ENCODE peak calls at places on chromosome 2, in seven cellular contexts. Q, K, U, V, X, R and J are unnamed samples.

GRCh38 chr2:238238766-238239551 is 879 bp downstream of the HES6 start:
- DNase-seq in K (no peak), Q (no peak), R (no peak), U (peak; percentile 72), V (peak; percentile 72), X (no peak), J (peak; percentile 43)

GRCh38 chr2:228522276-228522675 is 340.8 kb upstream of the SPHKAP start:
- DNase-seq in K (no peak), X (no peak), Q (no peak), V (no peak), U (no peak), R (no peak), J (no peak)

GRCh38 chr2:42961385-42961800 is 169.0 kb upstream of the HAAO start:
- DNase-seq in R (peak; percentile 95), U (no peak), X (peak; percentile 69), K (peak; percentile 85), V (peak; percentile 94), Q (peak; percentile 86), J (no peak)

GRCh38 chr2:204172074-204172600 is 235.6 kb downstream of the ICOS start:
- DNase-seq in U (no peak), K (no peak), V (no peak), X (no peak), R (no peak), Q (no peak), J (no peak)

GRCh38 chr2:227643990-227644551 is 22.5 kb upstream of the SCYGR5 start:
- DNase-seq in Q (no peak), R (no peak), K (no peak), V (no peak), U (no peak), X (no peak), J (no peak)

GRCh38 chr2:67067656-67068055 is 329.5 kb upstream of the ETAA1 start:
- DNase-seq in Q (no peak), X (no peak), V (no peak), K (no peak), U (no peak), R (no peak), J (no peak)

GRCh38 chr2:31287681-31288080 is 53.7 kb downstream of the EHD3 start:
- DNase-seq in K (no peak), R (no peak), V (no peak), Q (no peak), U (no peak), X (no peak), J (no peak)

GRCh38 chr2:145875011-145875410 is 1355.1 kb upstream of the ZEB2 start:
- DNase-seq in V (no peak), R (no peak), Q (no peak), X (no peak), U (no peak), K (no peak), J (no peak)

GRCh38 chr2:26333286-26333685 is 12.7 kb upstream of the SELENOI start:
- DNase-seq in R (no peak), V (no peak), K (no peak), X (no peak), Q (no peak), U (no peak), J (no peak)

GRCh38 chr2:85353876-85354285 is 447 bp downstream of the RETSAT start:
- DNase-seq in K (peak; percentile 56), V (peak; percentile 79), X (peak; percentile 15), R (no peak), Q (no peak), U (peak; percentile 38), J (peak; percentile 84)

GRCh38 chr2:105820691-105821090 is 76.0 kb downstream of the NCK2 start:
- DNase-seq in V (no peak), R (peak; percentile 70), K (no peak), X (no peak), U (no peak), Q (no peak), J (no peak)

GRCh38 chr2:136008205-136008865 is 22.9 kb upstream of the DARS1 start:
- DNase-seq in X (peak; percentile 33), U (no peak), R (peak; percentile 93), K (no peak), Q (no peak), V (peak; percentile 72), J (peak; percentile 46)

GRCh38 chr2:20137131-20137571 is 85.7 kb upstream of the LAPTM4A start:
- DNase-seq in R (no peak), U (no peak), K (no peak), V (no peak), X (no peak), Q (no peak), J (no peak)

GRCh38 chr2:149743842-149744468 is 156.4 kb upstream of the MMADHC start:
- DNase-seq in Q (no peak), R (no peak), U (no peak), X (no peak), K (no peak), V (no peak), J (no peak)

GRCh38 chr2:172241219-172241618 is 138.5 kb upstream of the DLX2 start:
- DNase-seq in X (no peak), V (no peak), U (no peak), R (no peak), K (no peak), Q (no peak), J (no peak)

GRCh38 chr2:227822416-227823003 is 8.9 kb downstream of the CCL20 start:
- DNase-seq in U (no peak), K (no peak), X (no peak), R (no peak), V (no peak), Q (no peak), J (no peak)

GRCh38 chr2:27640722-27641245 is 11.9 kb downstream of the GPN1 start:
- DNase-seq in K (no peak), U (no peak), V (no peak), X (no peak), Q (no peak), R (no peak), J (no peak)

GRCh38 chr2:41879367-41879871 is 168.4 kb upstream of the PKDCC start:
- DNase-seq in X (no peak), V (no peak), Q (no peak), R (no peak), K (no peak), U (peak; percentile 50), J (no peak)

GRCh38 chr2:85702172-85702571 is 8.0 kb downstream of the GNLY start:
- DNase-seq in X (no peak), V (no peak), Q (no peak), K (no peak), R (no peak), U (no peak), J (no peak)

GRCh38 chr2:99507964-99508818 is 18.4 kb upstream of the REV1 start:
- DNase-seq in R (no peak), K (no peak), U (peak; percentile 30), V (no peak), X (no peak), Q (no peak), J (no peak)

GRCh38 chr2:234308814-234309195 is 188.1 kb downstream of the ARL4C start:
- DNase-seq in V (no peak), X (peak; percentile 40), K (no peak), U (no peak), Q (no peak), R (no peak), J (peak; percentile 44)

GRCh38 chr2:72004976-72005375 is 142.7 kb downstream of the CYP26B1 start:
- DNase-seq in U (no peak), X (no peak), R (peak; percentile 66), K (no peak), V (no peak), Q (no peak), J (no peak)
- H3K27me3 ChIP-seq in U (peaks cover 9% of the 10 kb centered on the region), X (no peaks in the 10 kb centered on the region), R (peaks cover 6% of the 10 kb centered on the region), K (no peaks in the 10 kb centered on the region), V (no peaks in the 10 kb centered on the region), Q (peaks cover 5% of the 10 kb centered on the region), J (no peaks in the 10 kb centered on the region)

DNA sequence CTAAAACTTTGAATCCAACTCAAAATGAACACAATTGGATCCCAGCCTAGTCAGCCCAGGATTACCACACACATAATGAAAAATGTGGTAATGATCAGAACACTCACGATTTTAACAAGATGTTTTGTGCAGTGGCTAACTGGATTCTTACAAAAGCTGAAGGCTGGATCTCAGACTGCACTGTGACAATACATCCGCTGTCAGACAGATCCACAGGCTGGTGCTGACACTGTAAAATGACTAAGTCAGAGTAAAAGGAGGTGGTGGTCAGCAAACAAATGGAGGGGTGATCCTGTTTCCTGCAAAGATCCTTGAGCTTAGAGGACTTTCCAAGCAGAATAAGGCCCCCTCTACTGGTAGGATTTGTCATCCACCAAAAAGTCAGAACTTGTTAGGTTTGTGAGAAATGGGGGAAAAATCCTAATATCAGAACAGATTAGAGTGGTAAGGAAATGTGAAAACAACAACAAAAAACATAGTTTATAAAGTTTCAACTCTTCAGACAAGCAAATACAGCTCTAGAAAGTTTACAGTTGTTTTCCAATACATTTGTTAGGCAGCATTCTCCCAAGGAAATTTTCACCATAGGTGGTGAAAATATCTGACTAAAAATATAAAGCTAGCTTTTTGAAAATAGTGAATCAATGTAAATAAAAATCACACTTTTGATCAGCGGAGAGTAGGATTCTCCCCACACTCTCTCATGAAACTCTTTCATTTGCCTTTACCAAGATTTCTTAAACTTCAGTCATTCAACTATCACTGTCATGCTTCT is 211.9 kb downstream of the AGPS start:
- DNase-seq in Q (no peak), K (peak; percentile 28), X (peak; percentile 64), U (peak; percentile 50), V (no peak), R (peak; percentile 82), J (no peak)
- TF ChIP-seq CTCF in Q (no peak), K (peak; percentile 27), X (peak; percentile 63), U (peak; percentile 72), V (peak; percentile 38), R (peak; percentile 71), J (peak; percentile 61)

DNA sequence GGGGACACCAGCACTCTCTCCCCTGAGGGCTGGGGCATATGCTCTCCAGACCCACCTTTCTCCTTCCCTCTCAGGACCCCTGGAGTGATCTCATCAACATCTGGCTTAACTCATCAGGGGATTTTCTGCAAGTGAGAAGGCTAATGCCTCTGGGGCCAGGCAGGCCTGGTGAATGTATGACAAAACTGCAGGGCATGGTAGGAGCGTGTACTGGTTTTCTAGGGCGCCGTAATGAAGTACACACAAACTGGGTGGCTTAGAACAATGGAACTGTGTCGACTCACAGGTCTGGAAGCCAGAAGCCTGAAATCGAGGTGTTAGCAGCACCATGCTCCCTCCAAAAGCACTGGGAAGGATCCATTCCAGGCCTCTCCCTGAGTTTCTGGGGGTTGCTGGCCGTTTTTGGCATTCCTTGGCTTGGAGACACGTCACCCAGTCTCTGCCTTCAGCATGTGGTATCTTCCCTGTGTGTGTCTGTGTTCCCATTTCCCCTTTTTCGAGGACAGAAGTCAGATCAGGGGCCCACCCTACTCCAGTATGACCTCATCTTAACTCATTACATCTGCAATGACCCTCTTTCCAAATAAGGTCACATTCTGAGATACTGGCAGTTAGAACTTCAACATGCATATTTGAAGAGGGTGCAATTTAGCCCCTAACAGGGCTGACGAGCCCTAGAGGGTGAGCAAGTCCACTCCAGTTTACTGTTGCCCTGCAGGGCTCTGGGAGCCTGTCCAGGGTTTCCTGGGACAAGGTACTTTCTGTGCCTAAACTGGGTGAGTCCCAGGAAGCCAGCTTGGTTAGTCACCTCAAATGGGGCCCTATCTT is 45.5 kb upstream of the CAB39 start:
- DNase-seq in V (no peak), U (peak; percentile 55), Q (no peak), X (no peak), R (no peak), K (no peak), J (peak; percentile 44)
- TF ChIP-seq EP300 in V (no peak), U (no peak), Q (no peak), X (peak; percentile 65), R (no peak), K (no peak), J (no peak)

DNA sequence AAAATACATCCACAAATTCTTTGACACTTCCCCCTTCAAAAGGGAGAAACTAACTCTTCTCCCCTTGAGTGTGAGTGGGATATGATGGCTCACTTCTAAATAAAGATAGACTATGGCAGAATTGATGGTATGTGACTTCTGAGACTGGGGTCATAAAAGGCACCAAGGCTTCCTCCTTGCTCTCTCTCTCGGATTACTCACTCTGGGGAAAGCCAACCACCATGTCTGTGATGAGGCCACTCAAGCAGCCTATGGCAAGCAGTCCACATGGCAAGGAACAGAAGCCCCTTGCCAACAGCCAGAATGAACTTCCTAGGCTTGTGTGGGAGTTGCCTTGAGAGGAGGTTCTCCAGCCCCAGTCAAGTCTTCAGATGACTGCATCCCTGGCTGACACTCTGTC is 43.6 kb downstream of the KIAA2012 start:
- DNase-seq in V (no peak), Q (no peak), K (no peak), X (no peak), U (no peak), R (no peak), J (no peak)
- H3K27me3 ChIP-seq in V (no peaks in the 10 kb centered on the region), Q (no peaks in the 10 kb centered on the region), K (no peaks in the 10 kb centered on the region), X (no peaks in the 10 kb centered on the region), U (no peaks in the 10 kb centered on the region), R (no peaks in the 10 kb centered on the region), J (no peaks in the 10 kb centered on the region)